ENCODE peak calls at places on chromosomes 5 and 9, in four cellular contexts. One of them, this sample, is unnamed.
A peak's percentile ranks its signal among the peaks of the same experiment; 100 is the strongest.

GRCh38 chr9:113446323-113446740 is 17.2 kb upstream of the RGS3 start:
- DNase-seq in K562: peak; percentile 52
- DNase-seq in GM12878: peak; percentile 25
- DNase-seq in HL-60: peak; percentile 11
- DNase-seq in this sample: peak; percentile 39

GRCh38 chr5:1737790-1738405 is 61.7 kb downstream of the MRPL36 start:
- DNase-seq in K562: peak; percentile 74
- DNase-seq in GM12878: peak; percentile 11
- DNase-seq in HL-60: peak; percentile 13
- DNase-seq in this sample: peak; percentile 59

GRCh38 chr5:155129513-155129880 is 115.9 kb downstream of the KIF4B start:
- DNase-seq in K562: no peak
- DNase-seq in GM12878: no peak
- DNase-seq in HL-60: no peak
- DNase-seq in this sample: no peak

GRCh38 chr5:106028314-106028713 is 1642.4 kb downstream of the EFNA5 start:
- DNase-seq in K562: no peak
- DNase-seq in GM12878: no peak
- DNase-seq in HL-60: no peak
- DNase-seq in this sample: no peak

GRCh38 chr5:32712463-32713395 is 1.6 kb downstream of the NPR3 start:
- DNase-seq in K562: no peak
- DNase-seq in GM12878: no peak
- DNase-seq in HL-60: no peak
- DNase-seq in this sample: peak; percentile 13

GRCh38 chr5:112293587-112293986 is 125.5 kb downstream of the EPB41L4A start:
- DNase-seq in K562: no peak
- DNase-seq in GM12878: no peak
- DNase-seq in HL-60: no peak
- DNase-seq in this sample: no peak

GRCh38 chr5:40834391-40834848 is 602 bp downstream of the RPL37 start:
- DNase-seq in K562: no peak
- DNase-seq in GM12878: no peak
- DNase-seq in HL-60: peak; percentile 25
- DNase-seq in this sample: no peak

GRCh38 chr5:144697847-144698262 is 527.2 kb downstream of the KCTD16 start:
- DNase-seq in K562: no peak
- DNase-seq in GM12878: no peak
- DNase-seq in HL-60: no peak
- DNase-seq in this sample: no peak

GRCh38 chr5:177301503-177302165 is 1.9 kb downstream of the RAB24 start:
- DNase-seq in K562: no peak
- DNase-seq in GM12878: no peak
- DNase-seq in HL-60: no peak
- DNase-seq in this sample: no peak

GRCh38 chr9:137068539-137069507 is 1.5 kb downstream of the SAPCD2 start:
- DNase-seq in K562: no peak
- DNase-seq in GM12878: no peak
- DNase-seq in HL-60: no peak
- DNase-seq in this sample: no peak

GRCh38 chr9:137071282-137071681 is 925 bp upstream of the SAPCD2 start:
- DNase-seq in K562: no peak
- DNase-seq in GM12878: no peak
- DNase-seq in HL-60: no peak
- DNase-seq in this sample: no peak

GRCh38 chr9:137069508-137070071 is 767 bp downstream of the SAPCD2 start:
- DNase-seq in K562: no peak
- DNase-seq in GM12878: no peak
- DNase-seq in HL-60: no peak
- DNase-seq in this sample: no peak

GRCh38 chr9:137070906-137071275 is 534 bp upstream of the SAPCD2 start:
- DNase-seq in K562: no peak
- DNase-seq in GM12878: no peak
- DNase-seq in HL-60: no peak
- DNase-seq in this sample: no peak

DNA sequence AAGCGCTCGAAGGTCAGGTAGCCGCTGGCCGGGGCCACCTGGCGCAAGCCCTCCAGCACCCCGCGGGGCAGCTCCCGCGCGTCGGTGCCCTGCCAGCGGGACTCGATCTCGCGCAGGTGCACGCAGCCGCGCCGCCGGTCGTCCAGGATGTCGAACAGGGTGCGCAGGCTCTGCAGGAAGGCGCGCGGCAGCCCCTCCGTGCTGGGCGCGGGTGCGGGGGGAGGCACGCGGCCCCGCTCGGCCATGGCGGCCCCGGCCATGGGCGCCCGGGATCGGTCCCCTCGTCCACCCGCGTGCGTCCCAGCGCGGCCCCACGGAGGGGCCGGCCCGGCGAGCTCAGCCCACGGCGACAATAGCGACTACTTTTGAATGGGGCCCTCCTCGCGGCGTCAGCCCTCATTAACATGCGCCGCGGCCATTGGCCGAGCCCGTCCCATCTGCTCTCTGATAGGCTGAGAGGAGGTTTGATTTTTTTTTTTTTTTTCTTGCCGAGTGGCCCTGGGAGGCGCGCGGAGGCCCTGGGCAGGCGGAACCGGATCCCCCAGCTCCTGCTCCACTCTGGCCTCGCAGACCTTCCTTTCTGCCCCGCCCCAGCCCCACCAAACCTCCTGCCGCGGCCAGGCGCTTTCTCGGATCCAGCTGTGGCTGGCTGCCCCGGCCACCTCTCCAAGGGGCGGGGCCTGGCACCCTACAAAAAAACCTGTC is at the start of gene SAPCD2:
- DNase-seq in K562: peak; percentile 95
- DNase-seq in GM12878: no peak
- DNase-seq in HL-60: peak; percentile 90
- DNase-seq in this sample: peak; percentile 95
- TF ChIP-seq SPI1 in K562: no peak
- TF ChIP-seq SPI1 in GM12878: no peak
- TF ChIP-seq SPI1 in HL-60: no peak
- TF ChIP-seq SPI1 in this sample: no peak

GRCh38 chr5:142235050-142235797 is 89.6 kb downstream of the SPRY4 start:
- DNase-seq in K562: no peak
- DNase-seq in GM12878: no peak
- DNase-seq in HL-60: no peak
- DNase-seq in this sample: no peak
- TF ChIP-seq SPI1 in K562: no peak
- TF ChIP-seq SPI1 in GM12878: no peak
- TF ChIP-seq SPI1 in HL-60: no peak
- TF ChIP-seq SPI1 in this sample: no peak

GRCh38 chr5:59720063-59720462 is 173.5 kb downstream of the PDE4D start:
- DNase-seq in K562: no peak
- DNase-seq in GM12878: no peak
- DNase-seq in HL-60: no peak
- DNase-seq in this sample: no peak

GRCh38 chr5:59725393-59725768 is 168.1 kb downstream of the PDE4D start:
- DNase-seq in K562: no peak
- DNase-seq in GM12878: no peak
- DNase-seq in HL-60: no peak
- DNase-seq in this sample: no peak

GRCh38 chr5:59722875-59723274 is 170.7 kb downstream of the PDE4D start:
- DNase-seq in K562: no peak
- DNase-seq in GM12878: no peak
- DNase-seq in HL-60: no peak
- DNase-seq in this sample: no peak

GRCh38 chr5:59724482-59725392 is 168.8 kb downstream of the PDE4D start:
- DNase-seq in K562: peak; percentile 24
- DNase-seq in GM12878: no peak
- DNase-seq in HL-60: peak; percentile 16
- DNase-seq in this sample: peak; percentile 1

GRCh38 chr5:59721741-59722140 is 171.8 kb downstream of the PDE4D start:
- DNase-seq in K562: no peak
- DNase-seq in GM12878: no peak
- DNase-seq in HL-60: no peak
- DNase-seq in this sample: no peak
- TF ChIP-seq SPI1 in K562: no peak
- TF ChIP-seq SPI1 in GM12878: no peak
- TF ChIP-seq SPI1 in HL-60: no peak
- TF ChIP-seq SPI1 in this sample: no peak

GRCh38 chr5:72788851-72789505 is 27.5 kb upstream of the TNPO1 start:
- DNase-seq in K562: no peak
- DNase-seq in GM12878: no peak
- DNase-seq in HL-60: no peak
- DNase-seq in this sample: no peak
- TF ChIP-seq SPI1 in K562: no peak
- TF ChIP-seq SPI1 in GM12878: no peak
- TF ChIP-seq SPI1 in HL-60: no peak
- TF ChIP-seq SPI1 in this sample: no peak

GRCh38 chr9:125663127-125663526 is 43.9 kb downstream of the MAPKAP1 start:
- DNase-seq in K562: peak; percentile 14
- DNase-seq in GM12878: no peak
- DNase-seq in HL-60: peak; percentile 14
- DNase-seq in this sample: no peak

GRCh38 chr9:125659201-125659840 is 47.7 kb downstream of the MAPKAP1 start:
- DNase-seq in K562: no peak
- DNase-seq in GM12878: no peak
- DNase-seq in HL-60: no peak
- DNase-seq in this sample: no peak

GRCh38 chr9:125660557-125660956 is 46.5 kb downstream of the MAPKAP1 start:
- DNase-seq in K562: no peak
- DNase-seq in GM12878: no peak
- DNase-seq in HL-60: no peak
- DNase-seq in this sample: no peak

GRCh38 chr9:125655691-125656410 is 51.2 kb downstream of the MAPKAP1 start:
- DNase-seq in K562: no peak
- DNase-seq in GM12878: no peak
- DNase-seq in HL-60: no peak
- DNase-seq in this sample: no peak

DNA sequence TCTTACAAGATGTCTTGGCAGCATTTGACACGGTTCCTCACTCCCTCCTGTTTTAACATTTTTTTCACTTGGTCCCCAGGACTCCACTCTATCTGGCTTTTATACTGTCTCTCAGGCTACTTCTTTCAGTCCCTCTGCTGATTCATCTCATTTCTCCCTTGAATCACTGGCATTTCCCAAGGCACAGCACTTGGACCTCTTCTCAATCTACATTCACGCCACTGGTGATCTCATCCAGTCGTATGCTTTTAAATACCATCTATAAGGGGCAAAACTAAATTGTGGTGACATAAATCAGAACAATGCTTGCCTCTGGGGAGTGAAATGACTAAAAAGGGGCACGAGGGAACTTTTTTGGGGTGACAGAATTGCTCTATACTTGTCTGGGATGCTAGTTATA is 47.1 kb downstream of the MAPKAP1 start:
- DNase-seq in K562: no peak
- DNase-seq in GM12878: no peak
- DNase-seq in HL-60: no peak
- DNase-seq in this sample: no peak
- TF ChIP-seq SPI1 in K562: no peak
- TF ChIP-seq SPI1 in GM12878: no peak
- TF ChIP-seq SPI1 in HL-60: no peak
- TF ChIP-seq SPI1 in this sample: no peak

DNA sequence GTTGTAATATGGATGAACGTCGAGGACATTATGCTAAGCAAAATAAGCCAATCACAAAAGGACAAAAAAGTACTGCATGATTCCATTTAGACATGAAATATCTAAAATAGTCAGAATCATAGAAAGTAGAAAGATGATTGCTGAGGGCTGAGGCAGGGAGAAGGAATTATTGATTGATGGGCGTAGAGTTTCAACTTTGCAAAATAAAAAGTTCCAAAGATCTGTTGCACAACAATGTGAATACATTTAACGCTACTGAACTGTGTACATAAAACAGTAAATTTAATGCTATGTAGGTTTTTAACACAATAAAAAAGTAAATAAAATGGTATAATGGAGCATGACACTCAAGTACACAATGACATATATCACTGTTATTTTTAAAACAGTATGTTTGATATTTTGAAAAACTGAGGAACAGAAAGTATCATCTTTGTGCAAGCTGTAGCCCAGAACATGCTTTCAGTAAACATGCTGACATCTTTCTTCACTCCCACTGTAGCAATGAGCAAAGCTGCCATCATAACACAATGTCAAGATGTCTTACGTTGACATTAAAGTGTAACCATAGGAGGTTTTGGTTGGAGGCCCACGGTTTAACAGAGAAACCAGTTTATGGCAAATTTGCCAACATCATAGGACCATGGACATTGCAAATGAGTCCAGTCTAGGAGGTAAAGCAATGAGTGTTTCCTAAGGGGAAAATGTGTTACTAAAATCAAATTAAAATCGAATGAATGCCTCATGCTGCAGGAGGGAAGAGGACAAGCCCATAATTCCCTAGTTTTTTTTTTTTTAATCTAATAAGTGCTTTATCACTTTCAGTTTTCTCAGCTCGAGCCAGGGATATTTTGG is 125.8 kb upstream of the SGCD start:
- DNase-seq in K562: no peak
- DNase-seq in GM12878: no peak
- DNase-seq in HL-60: no peak
- DNase-seq in this sample: no peak
- TF ChIP-seq SPI1 in K562: no peak
- TF ChIP-seq SPI1 in GM12878: no peak
- TF ChIP-seq SPI1 in HL-60: no peak
- TF ChIP-seq SPI1 in this sample: no peak

This sample was measured in GM12891.